ENCODE peak calls at places on chromosome 15, in ten cellular contexts. M, E, I, P, D, U, B, X, T and W are unnamed samples.

GRCh38 chr15:31396881-31397560 is 70.4 kb downstream of the KLF13 start:
- DNase-seq in M (no peak), E (peak), I (peak), P (peak), D (peak), U (peak), B (peak), X (peak), T (no peak), W (no peak)

GRCh38 chr15:86588413-86588812 is 508.7 kb downstream of the AGBL1 start:
- DNase-seq in M (no peak), E (no peak), I (no peak), P (no peak), D (no peak), U (no peak), B (no peak), X (no peak), T (no peak), W (no peak)

GRCh38 chr15:68830141-68830540 is 9.4 kb upstream of the ANP32A start:
- DNase-seq in M (peak), E (no peak), I (no peak), P (no peak), D (no peak), U (no peak), B (no peak), X (no peak), T (no peak), W (no peak)

GRCh38 chr15:30939161-30939560 is 35.4 kb downstream of the FAN1 start:
- DNase-seq in M (no peak), E (no peak), I (no peak), P (no peak), D (no peak), U (no peak), B (no peak), X (no peak), T (no peak), W (no peak)

GRCh38 chr15:90234519-90234988 is 545 bp downstream of the GDPGP1 start:
- DNase-seq in M (no peak), E (peak), I (peak), P (no peak), D (no peak), U (peak), B (peak), X (no peak), T (no peak), W (no peak)

GRCh38 chr15:36992454-36992853 is 107.9 kb downstream of the MEIS2 start:
- DNase-seq in M (no peak), E (no peak), I (no peak), P (no peak), D (no peak), U (no peak), B (no peak), X (no peak), T (no peak), W (no peak)

GRCh38 chr15:31427411-31427810 is 100.8 kb downstream of the KLF13 start:
- DNase-seq in M (no peak), E (no peak), I (peak), P (no peak), D (no peak), U (peak), B (peak), X (no peak), T (no peak), W (no peak)

GRCh38 chr15:78000089-78000926 is 77.2 kb downstream of the TBC1D2B start:
- DNase-seq in M (peak), E (peak), I (peak), P (peak), D (peak), U (peak), B (peak), X (peak), T (no peak), W (no peak)

GRCh38 chr15:81265944-81266775 is 57.8 kb downstream of the STARD5 start:
- DNase-seq in M (peak), E (peak), I (peak), P (peak), D (peak), U (peak), B (peak), X (peak), T (peak), W (peak)

GRCh38 chr15:48641416-48641815 is 4.1 kb downstream of the FBN1 start:
- DNase-seq in M (peak), E (peak), I (peak), P (no peak), D (peak), U (peak), B (peak), X (no peak), T (no peak), W (no peak)

DNA sequence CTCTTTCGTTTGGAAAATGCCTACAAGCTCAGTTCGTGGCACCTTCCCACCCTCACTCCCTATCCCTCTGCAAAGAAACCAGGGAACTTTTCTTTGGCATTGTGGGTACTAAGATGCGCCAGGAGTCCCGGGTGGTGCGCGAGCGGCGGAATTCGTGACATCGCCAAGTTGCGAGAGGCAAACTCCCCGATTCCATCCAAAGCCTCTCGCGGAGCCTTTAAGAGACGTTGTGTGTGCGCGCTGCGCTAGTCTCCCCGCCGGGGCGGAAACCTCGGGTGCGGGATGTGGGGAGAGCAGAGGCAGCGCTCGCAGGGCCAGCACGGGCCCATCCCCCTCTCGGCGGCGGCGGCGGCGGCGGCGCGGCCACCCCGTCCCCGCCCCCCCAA is 443 bp upstream of the NR2F2 start:
- DNase-seq in M (peak), E (peak), I (peak), P (no peak), D (peak), U (peak), B (peak), X (peak), T (no peak), W (no peak)
- H3K4me3 ChIP-seq in M (peak), E (peak), I (peak), P (peak), D (peak), U (peak), B (peak), X (peak), T (peak), W (no peak)

DNA sequence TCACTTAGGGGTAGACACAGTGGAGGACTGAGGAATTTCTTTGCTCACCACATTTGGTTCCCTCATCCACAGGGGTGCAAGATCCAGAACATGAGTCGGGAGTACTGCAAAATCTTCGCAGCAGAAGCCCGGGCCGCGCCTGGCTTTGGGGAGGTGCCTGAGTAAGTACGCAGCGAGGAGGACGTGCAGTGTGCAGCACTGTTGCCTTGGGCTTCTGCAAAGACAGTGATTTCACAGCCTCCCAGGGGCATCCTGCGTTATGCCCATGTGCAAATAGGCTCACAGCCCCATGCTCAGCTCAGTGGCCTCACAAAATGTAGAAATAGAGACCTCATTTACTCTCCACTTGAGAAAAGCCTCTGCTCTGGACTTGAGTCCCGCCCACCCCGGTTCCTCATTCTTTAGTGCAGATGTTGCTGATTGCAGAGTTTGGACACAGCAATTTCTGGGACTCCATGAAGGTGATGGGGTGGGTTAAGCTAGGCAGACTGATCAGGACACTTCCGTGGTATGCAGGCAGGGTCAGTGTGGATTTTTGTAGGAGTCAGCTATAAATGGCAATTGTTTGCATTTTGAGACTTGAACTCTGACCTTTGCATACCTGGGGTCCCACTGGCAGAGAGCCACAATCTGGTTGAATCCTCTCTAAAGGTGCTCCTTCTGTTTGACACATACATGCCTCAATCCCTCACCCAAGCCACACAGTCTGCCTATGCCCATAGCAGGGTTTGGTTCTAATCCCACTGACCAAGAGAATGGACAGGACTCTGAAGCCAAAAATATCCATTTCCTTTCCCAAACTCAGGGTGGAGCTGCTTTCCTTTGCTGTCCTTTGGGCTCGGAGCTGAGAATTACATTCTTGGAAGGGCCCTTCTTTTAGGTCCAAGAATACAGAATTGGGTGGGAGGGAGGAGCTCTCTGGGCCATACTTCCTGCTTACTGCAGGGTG is 20.7 kb upstream of the SLC28A1 start:
- DNase-seq in M (no peak), E (no peak), I (peak), P (no peak), D (no peak), U (peak), B (peak), X (no peak), T (no peak), W (no peak)
- TF ChIP-seq CTCF in M (no peak), E (no peak), I (peak), P (no peak), D (peak), U (no peak), B (peak), X (peak), T (peak), W (no peak)

GRCh38 chr15:62431806-62432205 is 266.7 kb upstream of the C2CD4B start:
- DNase-seq in M (no peak), E (no peak), I (no peak), P (no peak), D (no peak), U (no peak), B (no peak), X (no peak), T (no peak), W (no peak)
- H3K4me3 ChIP-seq in M (no peak), E (no peak), I (no peak), P (no peak), D (no peak), U (no peak), B (no peak), X (no peak), T (no peak), W (no peak)

GRCh38 chr15:53976844-53977392 is 1.3 kb upstream of the UNC13C start:
- DNase-seq in M (no peak), E (peak), I (no peak), P (peak), D (peak), U (no peak), B (no peak), X (no peak), T (no peak), W (no peak)
- TF ChIP-seq CTCF in M (peak), E (peak), I (no peak), P (no peak), D (peak), U (no peak), B (no peak), X (no peak), T (no peak), W (no peak)

GRCh38 chr15:73968461-73968860 is 23.6 kb downstream of the STOML1 start:
- DNase-seq in M (no peak), E (no peak), I (no peak), P (no peak), D (no peak), U (no peak), B (no peak), X (no peak), T (no peak), W (no peak)

GRCh38 chr15:73978896-73979295 is 13.2 kb downstream of the STOML1 start:
- DNase-seq in M (no peak), E (no peak), I (no peak), P (no peak), D (no peak), U (no peak), B (no peak), X (peak), T (no peak), W (no peak)

GRCh38 chr15:73969151-73969759 is 22.8 kb downstream of the STOML1 start:
- DNase-seq in M (no peak), E (no peak), I (no peak), P (no peak), D (no peak), U (no peak), B (no peak), X (no peak), T (no peak), W (no peak)

GRCh38 chr15:73972984-73973682 is 19.0 kb downstream of the STOML1 start:
- DNase-seq in M (peak), E (peak), I (peak), P (peak), D (peak), U (peak), B (peak), X (peak), T (peak), W (no peak)
- H3K4me3 ChIP-seq in M (peak), E (peak), I (no peak), P (peak), D (peak), U (peak), B (peak), X (peak), T (peak), W (no peak)

GRCh38 chr15:74427607-74428441 is 5.9 kb downstream of the SEMA7A start:
- DNase-seq in M (no peak), E (no peak), I (no peak), P (no peak), D (no peak), U (no peak), B (no peak), X (no peak), T (no peak), W (no peak)

GRCh38 chr15:74430510-74430951 is 3.2 kb downstream of the SEMA7A start:
- DNase-seq in M (no peak), E (no peak), I (no peak), P (no peak), D (no peak), U (peak), B (peak), X (no peak), T (no peak), W (no peak)

GRCh38 chr15:74428442-74428787 is 5.3 kb downstream of the SEMA7A start:
- DNase-seq in M (no peak), E (no peak), I (no peak), P (no peak), D (no peak), U (peak), B (no peak), X (no peak), T (no peak), W (no peak)

GRCh38 chr15:74429784-74430141 is 4.0 kb downstream of the SEMA7A start:
- DNase-seq in M (no peak), E (no peak), I (no peak), P (no peak), D (no peak), U (no peak), B (no peak), X (no peak), T (no peak), W (no peak)

GRCh38 chr15:74428970-74429783 is 4.6 kb downstream of the SEMA7A start:
- DNase-seq in M (no peak), E (no peak), I (no peak), P (no peak), D (no peak), U (no peak), B (no peak), X (no peak), T (no peak), W (no peak)
- TF ChIP-seq CTCF in M (no peak), E (no peak), I (no peak), P (no peak), D (peak), U (no peak), B (no peak), X (no peak), T (no peak), W (no peak)